ENCODE peak calls at places on chromosome 10, in seven cellular contexts. F is pancreas, O is uterus, S is cardiac muscle cell, X is stomach, Q is hepatocyte, M is GM12878. V is an unnamed sample. For H3K27me3, the result is how much of the 10 kb centered on the place peaks cover.

GRCh38 chr10:80154978-80155695 is 22.6 kb downstream of the PLAC9 start:
- DNase-seq in F (no peak), O (peak), S (no peak), X (peak), Q (no peak), M (no peak), V (no peak)

GRCh38 chr10:125261491-125262186 is 101.3 kb upstream of the CTBP2 start:
- DNase-seq in F (no peak), O (no peak), S (no peak), X (no peak), Q (no peak), M (no peak), V (no peak)

GRCh38 chr10:124493191-124493936 is 31.7 kb downstream of the LHPP start:
- DNase-seq in F (no peak), O (no peak), S (peak), X (no peak), Q (no peak), M (no peak), V (peak)

GRCh38 chr10:72694476-72695369 is 2.8 kb downstream of the MCU start:
- DNase-seq in F (no peak), O (no peak), S (peak), X (no peak), Q (peak), M (no peak), V (no peak)

GRCh38 chr10:51250278-51250914 is 176.1 kb downstream of the PRKG1 start:
- DNase-seq in F (no peak), O (no peak), S (no peak), X (no peak), Q (no peak), M (no peak), V (no peak)

GRCh38 chr10:67771200-67771599 is 66.8 kb downstream of the DNAJC12 start:
- DNase-seq in F (no peak), O (no peak), S (no peak), X (no peak), Q (no peak), M (no peak), V (no peak)

GRCh38 chr10:102612964-102613275 is 31.4 kb upstream of the TRIM8 start:
- DNase-seq in F (peak), O (no peak), S (no peak), X (no peak), Q (no peak), M (no peak), V (peak)

GRCh38 chr10:67140641-67141040 is 214.8 kb downstream of the LRRTM3 start:
- DNase-seq in F (no peak), O (no peak), S (peak), X (no peak), Q (no peak), M (no peak), V (no peak)

GRCh38 chr10:25206693-25207414 is 32.1 kb downstream of the GPR158 start:
- DNase-seq in F (no peak), O (no peak), S (no peak), X (no peak), Q (no peak), M (no peak), V (no peak)

GRCh38 chr10:43785252-43785651 is 136.6 kb upstream of the ZNF32 start:
- DNase-seq in F (no peak), O (no peak), S (no peak), X (no peak), Q (no peak), M (no peak), V (no peak)

GRCh38 chr10:317219-317868 is 182.1 kb downstream of the ZMYND11 start:
- DNase-seq in F (no peak), O (peak), S (no peak), X (no peak), Q (no peak), M (peak), V (no peak)

GRCh38 chr10:122435212-122435827 is 19.1 kb upstream of the ARMS2 start:
- DNase-seq in F (no peak), O (no peak), S (peak), X (no peak), Q (peak), M (no peak), V (no peak)

GRCh38 chr10:109640915-109641314 is 282.4 kb downstream of the XPNPEP1 start:
- DNase-seq in F (no peak), O (no peak), S (no peak), X (no peak), Q (no peak), M (no peak), V (no peak)

GRCh38 chr10:114525368-114525949 is 121.2 kb upstream of the AFAP1L2 start:
- DNase-seq in F (no peak), O (no peak), S (peak), X (no peak), Q (no peak), M (no peak), V (no peak)

GRCh38 chr10:120506674-120507073 is 49.6 kb downstream of the PLPP4 start:
- DNase-seq in F (no peak), O (no peak), S (no peak), X (no peak), Q (no peak), M (no peak), V (no peak)

GRCh38 chr10:78176320-78177012 is 142.8 kb downstream of the RPS24 start:
- DNase-seq in F (no peak), O (no peak), S (no peak), X (no peak), Q (no peak), M (no peak), V (no peak)

GRCh38 chr10:104750306-104750705 is 109.2 kb downstream of the SORCS3 start:
- DNase-seq in F (no peak), O (no peak), S (peak), X (no peak), Q (peak), M (no peak), V (no peak)

GRCh38 chr10:2079603-2080078 is 342.3 kb upstream of the ADARB2 start:
- DNase-seq in F (no peak), O (no peak), S (no peak), X (no peak), Q (peak), M (peak), V (no peak)

GRCh38 chr10:125133706-125134482 is 26.5 kb downstream of the CTBP2 start:
- DNase-seq in F (no peak), O (no peak), S (no peak), X (no peak), Q (no peak), M (no peak), V (no peak)

GRCh38 chr10:5284311-5285057 is 80.3 kb upstream of the UCN3 start:
- DNase-seq in F (no peak), O (no peak), S (no peak), X (no peak), Q (no peak), M (no peak), V (no peak)

GRCh38 chr10:121063744-121064143 is 212.6 kb downstream of the WDR11 start:
- DNase-seq in F (no peak), O (no peak), S (peak), X (no peak), Q (peak), M (no peak), V (no peak)

GRCh38 chr10:104548090-104548489 is 93.0 kb upstream of the SORCS3 start:
- DNase-seq in F (no peak), O (no peak), S (peak), X (no peak), Q (peak), M (no peak), V (no peak)

GRCh38 chr10:31830887-31831286 is 97.7 kb downstream of the ARHGAP12 start:
- DNase-seq in F (no peak), O (no peak), S (no peak), X (no peak), Q (no peak), M (no peak), V (no peak)

GRCh38 chr10:58326967-58327381 is 7.8 kb upstream of the UBE2D1 start:
- DNase-seq in F (peak), O (peak), S (no peak), X (no peak), Q (no peak), M (no peak), V (no peak)

GRCh38 chr10:44387853-44388251 is 3.0 kb upstream of the CXCL12 start:
- DNase-seq in F (no peak), O (peak), S (no peak), X (peak), Q (no peak), M (no peak), V (no peak)

DNA sequence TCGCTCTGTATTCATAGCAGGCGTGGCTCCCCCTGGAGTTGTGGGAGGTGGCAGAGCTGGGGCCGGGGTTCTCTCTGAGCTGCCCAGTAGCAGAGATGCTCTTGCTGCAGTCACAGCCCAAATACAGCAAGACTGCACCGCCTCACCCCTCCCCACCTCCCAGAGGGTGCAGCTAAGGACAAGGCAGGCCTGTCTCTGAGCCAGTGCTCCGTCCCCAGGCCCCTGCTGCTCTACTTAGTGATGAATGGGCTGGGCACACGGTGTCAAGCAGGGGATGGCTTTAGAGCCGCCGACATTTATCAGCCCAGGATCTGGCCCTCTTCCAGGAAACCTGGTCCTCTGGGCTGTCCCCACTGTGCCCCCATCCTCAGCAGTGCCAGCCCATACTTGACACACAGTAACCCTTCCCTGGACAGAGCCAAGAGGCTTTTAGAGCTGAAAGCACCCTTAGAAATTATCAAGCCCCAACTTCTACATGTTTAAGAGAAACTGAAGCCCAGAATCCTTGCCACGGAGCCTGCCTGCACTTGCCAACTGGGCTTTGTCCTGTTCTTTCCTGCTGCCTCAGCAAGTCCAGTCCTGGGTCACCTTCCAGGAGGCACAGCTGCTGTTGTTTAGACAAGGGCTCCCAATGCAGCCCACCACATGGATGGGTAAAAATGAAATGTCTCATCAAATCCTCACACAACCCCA is 137.2 kb upstream of the UNC5B start:
- DNase-seq in F (no peak), O (peak), S (peak), X (no peak), Q (no peak), M (no peak), V (no peak)
- H3K27me3 ChIP-seq in F (under half), O (under half), S (under half), X (under half), Q (under half), M (under half), V (under half)

GRCh38 chr10:117140525-117140902 is 2.4 kb upstream of the VAX1 start:
- DNase-seq in F (no peak), O (no peak), S (no peak), X (no peak), Q (no peak), M (no peak), V (no peak)

GRCh38 chr10:117143424-117143823 is 5.4 kb upstream of the VAX1 start:
- DNase-seq in F (no peak), O (no peak), S (no peak), X (no peak), Q (no peak), M (no peak), V (no peak)

GRCh38 chr10:117139581-117140524 is 1.8 kb upstream of the VAX1 start:
- DNase-seq in F (peak), O (no peak), S (no peak), X (no peak), Q (no peak), M (peak), V (no peak)

GRCh38 chr10:117148284-117148683 is 10.2 kb upstream of the VAX1 start:
- DNase-seq in F (no peak), O (no peak), S (no peak), X (no peak), Q (no peak), M (no peak), V (no peak)

DNA sequence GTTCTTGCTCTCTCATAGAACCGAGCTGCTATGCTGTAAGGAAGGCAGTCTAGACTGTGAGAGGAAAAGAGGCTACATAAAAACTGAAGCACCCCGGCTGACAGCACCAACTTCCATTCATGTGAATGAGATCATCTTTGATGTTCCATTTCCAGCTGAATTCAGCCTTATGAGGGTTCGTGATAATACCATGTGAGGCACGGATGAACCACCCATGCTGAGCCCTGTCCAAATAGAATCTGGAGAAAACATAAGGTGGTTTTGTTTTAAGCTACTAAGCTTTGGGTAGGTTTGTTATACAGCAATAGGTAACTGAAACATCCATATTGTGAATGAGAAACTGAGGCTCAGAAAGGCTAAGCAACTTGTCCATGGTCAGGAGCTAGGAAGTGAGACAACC is 6.9 kb upstream of the VAX1 start:
- DNase-seq in F (no peak), O (no peak), S (no peak), X (no peak), Q (no peak), M (no peak), V (no peak)
- H3K27me3 ChIP-seq in F (under half), O (under half), S (half or more), X (under half), Q (half or more), M (under half), V (half or more)

GRCh38 chr10:15863323-15863722 is 3.0 kb upstream of the MINDY3 start:
- DNase-seq in F (no peak), O (no peak), S (no peak), X (no peak), Q (no peak), M (no peak), V (no peak)
- H3K27me3 ChIP-seq in F (under half), O (under half), S (half or more), X (under half), Q (under half), M (under half), V (under half)

DNA sequence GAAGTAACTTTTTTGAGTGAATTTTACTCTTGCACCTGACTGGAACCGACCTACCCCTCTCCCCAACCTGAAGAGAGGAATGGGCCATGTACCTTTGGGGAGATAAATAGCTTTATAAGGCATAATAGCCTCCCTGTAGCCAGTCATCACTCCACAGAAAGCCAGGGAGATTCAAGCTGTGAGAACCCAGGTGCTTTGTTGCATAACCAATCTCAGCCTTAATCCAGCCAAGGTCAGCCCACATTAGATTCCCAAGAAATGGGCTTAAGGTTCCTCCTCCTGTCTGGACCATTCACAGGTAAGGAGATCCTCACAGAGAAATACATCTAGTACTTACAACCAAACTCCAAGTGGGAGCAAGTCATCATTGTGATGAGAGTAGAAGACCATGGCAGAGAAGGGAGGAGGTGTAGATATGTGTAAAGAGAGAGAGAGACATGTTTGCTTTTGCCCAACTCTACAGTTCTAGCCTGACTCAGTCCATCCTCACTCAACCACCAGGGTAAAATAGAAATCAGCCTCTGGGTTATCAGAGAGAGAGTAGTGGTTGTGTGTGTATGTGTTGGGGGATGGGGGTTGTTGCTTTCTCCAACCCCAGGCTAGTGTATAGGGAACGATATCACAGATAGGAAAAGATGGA is 23.6 kb downstream of the SKIDA1 start:
- DNase-seq in F (no peak), O (no peak), S (no peak), X (no peak), Q (no peak), M (no peak), V (no peak)
- H3K27me3 ChIP-seq in F (under half), O (under half), S (under half), X (under half), Q (under half), M (under half), V (under half)

DNA sequence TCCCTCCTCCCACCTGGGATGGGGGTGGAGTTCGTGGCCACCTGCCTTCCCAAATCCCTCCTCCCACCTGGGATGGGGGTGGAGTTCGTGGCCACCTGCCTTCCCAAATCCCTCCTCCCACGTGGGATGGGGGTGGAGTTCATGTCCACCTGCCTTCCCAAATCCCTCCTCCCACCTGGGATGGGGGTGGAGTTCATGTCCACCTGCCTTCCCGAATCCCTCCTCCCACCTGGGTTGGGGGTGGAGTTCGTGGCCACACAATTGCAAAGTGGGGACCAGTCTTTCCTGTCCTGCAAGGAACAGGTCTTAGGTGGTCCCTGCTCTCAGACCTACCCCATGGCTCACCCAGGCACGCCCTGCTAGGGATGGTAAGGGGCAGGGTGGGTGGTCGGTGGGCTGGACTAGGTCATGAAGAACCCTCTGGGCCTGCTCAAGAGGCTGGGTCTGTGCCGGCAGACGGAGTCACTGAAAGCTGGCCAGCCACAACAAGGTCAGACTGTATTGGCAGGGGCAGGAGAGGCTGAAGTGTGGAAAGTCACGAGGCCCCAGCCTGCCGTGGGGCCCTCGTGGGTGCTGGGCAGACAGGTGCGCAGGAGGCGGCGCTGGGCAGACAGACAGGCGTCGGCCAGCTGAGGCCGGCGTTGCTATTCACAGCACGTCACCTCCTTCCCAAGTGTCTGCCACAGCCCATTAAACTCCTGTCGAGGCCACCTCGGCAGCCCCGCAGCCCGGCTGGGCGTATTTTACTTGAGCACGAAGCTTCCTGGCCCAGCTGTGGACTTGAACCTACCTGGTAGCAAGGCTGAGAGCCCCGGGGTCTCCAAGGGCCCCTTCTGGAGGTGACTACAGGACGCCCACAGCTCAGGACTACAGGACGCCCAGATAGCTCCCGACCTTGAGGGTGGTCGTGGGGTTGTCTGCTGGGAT is 4.1 kb downstream of the KNDC1 start:
- DNase-seq in F (no peak), O (peak), S (no peak), X (no peak), Q (no peak), M (no peak), V (peak)
- H3K27me3 ChIP-seq in F (under half), O (under half), S (under half), X (under half), Q (under half), M (under half), V (under half)

GRCh38 chr10:97914837-97915211 is 65.2 kb downstream of the GOLGA7B start:
- DNase-seq in F (peak), O (peak), S (peak), X (peak), Q (peak), M (no peak), V (peak)
- H3K27me3 ChIP-seq in F (under half), O (under half), S (under half), X (under half), Q (under half), M (under half), V (under half)

DNA sequence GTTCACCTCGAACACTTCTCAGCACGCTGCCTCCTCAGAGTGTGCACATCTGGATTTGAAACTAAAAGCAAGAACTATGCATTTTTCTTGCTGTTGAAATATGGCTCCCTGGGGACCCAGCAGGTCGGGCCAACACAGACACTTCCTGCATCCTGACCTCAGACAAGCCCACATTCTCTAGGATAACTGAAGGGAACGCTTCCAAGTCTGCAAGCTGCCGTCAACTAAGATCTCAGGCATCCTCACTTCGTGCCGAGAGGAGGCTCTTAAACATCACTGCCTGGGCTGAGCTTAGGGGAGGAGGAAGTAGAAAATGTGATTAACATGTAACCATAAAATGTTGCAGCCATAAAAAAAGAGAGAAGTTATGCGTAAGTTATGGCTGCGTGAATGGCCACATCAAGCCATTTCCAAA is 65.5 kb downstream of the PYROXD2 start:
- DNase-seq in F (no peak), O (peak), S (no peak), X (no peak), Q (peak), M (no peak), V (no peak)
- H3K27me3 ChIP-seq in F (under half), O (under half), S (under half), X (under half), Q (under half), M (under half), V (under half)

DNA sequence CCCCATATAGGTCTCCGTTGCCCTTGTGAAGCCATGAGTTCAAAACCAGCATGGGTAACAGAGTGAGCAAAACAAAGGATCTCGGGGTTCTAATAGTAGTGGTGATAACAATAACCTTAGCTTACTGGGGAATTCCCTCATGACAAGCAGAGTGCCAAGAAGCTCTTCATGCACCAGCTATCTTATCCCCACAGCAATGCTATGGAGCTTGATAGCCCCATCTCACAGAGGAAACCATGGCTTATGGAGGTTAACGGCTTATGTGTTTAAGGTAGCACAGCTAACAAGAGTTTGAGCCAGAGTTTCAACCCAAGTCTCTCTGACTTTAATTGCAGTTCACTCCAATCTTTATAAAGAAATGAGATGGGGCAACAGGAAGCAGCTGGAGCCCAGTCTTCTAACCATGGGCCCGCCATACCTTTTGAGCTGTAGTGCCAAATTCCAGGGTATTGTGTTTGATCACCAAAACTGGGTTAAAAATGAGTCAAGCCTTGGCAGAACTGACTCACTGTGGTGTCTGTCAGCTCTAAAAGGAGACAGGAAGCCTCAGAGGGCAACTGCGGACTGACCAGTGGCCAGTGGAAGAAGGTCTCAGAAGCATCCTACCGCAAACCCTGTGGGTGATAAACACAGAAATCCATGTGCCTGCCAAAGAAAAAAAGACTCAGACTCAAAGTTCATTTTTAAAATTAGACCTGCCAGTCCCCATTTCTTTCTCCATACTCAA is 16.5 kb upstream of the PLAU start:
- DNase-seq in F (no peak), O (no peak), S (no peak), X (no peak), Q (no peak), M (no peak), V (no peak)
- H3K27me3 ChIP-seq in F (under half), O (under half), S (under half), X (under half), Q (under half), M (under half), V (under half)

V was measured in lower lobe of right lung.